ENCODE peak calls at places on chromosomes 13 and 19, in ten cellular contexts. One of them, this sample, is unnamed.

GRCh38 chr19:5637971-5638370 is 15.1 kb downstream of the SAFB start:
- DNase-seq in left ventricle myocardium inferior: no peak
- DNase-seq in AG04450: no peak
- DNase-seq in activated T-cell treated with anti-CD3 and anti-CD28 coated beads, Interleukin-2, amount 50 U/mL, for 72 hours: no peak
- DNase-seq in GDM1: no peak
- DNase-seq in CD4-positive, alpha-beta T cell: no peak
- DNase-seq in stimulated activated CD4-positive, alpha-beta T cell treated with anti-CD3 and anti-CD28 coated beads, Interleukin-1b, Interleukin-23, amount 100 ng/mL, for 24 hours: no peak
- DNase-seq in RKO: no peak
- DNase-seq in activated CD4-positive, alpha-beta T cell treated with anti-CD3 and anti-CD28 coated beads, Interleukin-2, amount 50 U/mL, for 48 hours: no peak
- DNase-seq in AG10803: peak
- DNase-seq in this sample: no peak

GRCh38 chr13:98657506-98658085 is 80.7 kb upstream of the STK24 start:
- DNase-seq in GDM1: no peak
- DNase-seq in AG10803: peak
- DNase-seq in AG04450: no peak
- DNase-seq in CD4-positive, alpha-beta T cell: no peak
- DNase-seq in activated T-cell treated with anti-CD3 and anti-CD28 coated beads, Interleukin-2, amount 50 U/mL, for 72 hours: no peak
- DNase-seq in activated CD4-positive, alpha-beta T cell treated with anti-CD3 and anti-CD28 coated beads, Interleukin-2, amount 50 U/mL, for 48 hours: no peak
- DNase-seq in RKO: no peak
- DNase-seq in left ventricle myocardium inferior: no peak
- DNase-seq in stimulated activated CD4-positive, alpha-beta T cell treated with anti-CD3 and anti-CD28 coated beads, Interleukin-1b, Interleukin-23, amount 100 ng/mL, for 24 hours: no peak
- DNase-seq in this sample: no peak

GRCh38 chr13:104473936-104474335 is 1407.7 kb upstream of the SLC10A2 start:
- DNase-seq in AG04450: no peak
- DNase-seq in GDM1: no peak
- DNase-seq in activated T-cell treated with anti-CD3 and anti-CD28 coated beads, Interleukin-2, amount 50 U/mL, for 72 hours: no peak
- DNase-seq in left ventricle myocardium inferior: no peak
- DNase-seq in RKO: no peak
- DNase-seq in AG10803: no peak
- DNase-seq in stimulated activated CD4-positive, alpha-beta T cell treated with anti-CD3 and anti-CD28 coated beads, Interleukin-1b, Interleukin-23, amount 100 ng/mL, for 24 hours: no peak
- DNase-seq in activated CD4-positive, alpha-beta T cell treated with anti-CD3 and anti-CD28 coated beads, Interleukin-2, amount 50 U/mL, for 48 hours: no peak
- DNase-seq in CD4-positive, alpha-beta T cell: no peak
- DNase-seq in this sample: no peak

GRCh38 chr19:10911579-10912363 is 16.7 kb downstream of the YIPF2 start:
- DNase-seq in activated CD4-positive, alpha-beta T cell treated with anti-CD3 and anti-CD28 coated beads, Interleukin-2, amount 50 U/mL, for 48 hours: no peak
- DNase-seq in GDM1: no peak
- DNase-seq in AG10803: no peak
- DNase-seq in CD4-positive, alpha-beta T cell: no peak
- DNase-seq in left ventricle myocardium inferior: no peak
- DNase-seq in AG04450: no peak
- DNase-seq in RKO: no peak
- DNase-seq in activated T-cell treated with anti-CD3 and anti-CD28 coated beads, Interleukin-2, amount 50 U/mL, for 72 hours: no peak
- DNase-seq in stimulated activated CD4-positive, alpha-beta T cell treated with anti-CD3 and anti-CD28 coated beads, Interleukin-1b, Interleukin-23, amount 100 ng/mL, for 24 hours: no peak
- DNase-seq in this sample: no peak

GRCh38 chr13:109691689-109692088 is 94.7 kb downstream of the IRS2 start:
- DNase-seq in left ventricle myocardium inferior: no peak
- DNase-seq in activated T-cell treated with anti-CD3 and anti-CD28 coated beads, Interleukin-2, amount 50 U/mL, for 72 hours: no peak
- DNase-seq in stimulated activated CD4-positive, alpha-beta T cell treated with anti-CD3 and anti-CD28 coated beads, Interleukin-1b, Interleukin-23, amount 100 ng/mL, for 24 hours: no peak
- DNase-seq in GDM1: no peak
- DNase-seq in RKO: no peak
- DNase-seq in activated CD4-positive, alpha-beta T cell treated with anti-CD3 and anti-CD28 coated beads, Interleukin-2, amount 50 U/mL, for 48 hours: no peak
- DNase-seq in AG04450: no peak
- DNase-seq in CD4-positive, alpha-beta T cell: no peak
- DNase-seq in AG10803: no peak
- DNase-seq in this sample: no peak

GRCh38 chr19:906480-906879 is 6.5 kb downstream of the R3HDM4 start:
- DNase-seq in AG04450: no peak
- DNase-seq in GDM1: no peak
- DNase-seq in AG10803: no peak
- DNase-seq in CD4-positive, alpha-beta T cell: no peak
- DNase-seq in left ventricle myocardium inferior: no peak
- DNase-seq in activated CD4-positive, alpha-beta T cell treated with anti-CD3 and anti-CD28 coated beads, Interleukin-2, amount 50 U/mL, for 48 hours: no peak
- DNase-seq in activated T-cell treated with anti-CD3 and anti-CD28 coated beads, Interleukin-2, amount 50 U/mL, for 72 hours: no peak
- DNase-seq in stimulated activated CD4-positive, alpha-beta T cell treated with anti-CD3 and anti-CD28 coated beads, Interleukin-1b, Interleukin-23, amount 100 ng/mL, for 24 hours: no peak
- DNase-seq in RKO: no peak
- DNase-seq in this sample: no peak

GRCh38 chr19:47274891-47275865 is 493 bp downstream of the INAFM1 start:
- DNase-seq in GDM1: no peak
- DNase-seq in CD4-positive, alpha-beta T cell: no peak
- DNase-seq in stimulated activated CD4-positive, alpha-beta T cell treated with anti-CD3 and anti-CD28 coated beads, Interleukin-1b, Interleukin-23, amount 100 ng/mL, for 24 hours: no peak
- DNase-seq in RKO: no peak
- DNase-seq in AG10803: peak
- DNase-seq in activated T-cell treated with anti-CD3 and anti-CD28 coated beads, Interleukin-2, amount 50 U/mL, for 72 hours: no peak
- DNase-seq in activated CD4-positive, alpha-beta T cell treated with anti-CD3 and anti-CD28 coated beads, Interleukin-2, amount 50 U/mL, for 48 hours: peak
- DNase-seq in AG04450: no peak
- DNase-seq in left ventricle myocardium inferior: peak
- DNase-seq in this sample: no peak

GRCh38 chr19:37572203-37572602 is 22.4 kb downstream of the ZNF571 start:
- DNase-seq in RKO: peak
- DNase-seq in CD4-positive, alpha-beta T cell: no peak
- DNase-seq in activated T-cell treated with anti-CD3 and anti-CD28 coated beads, Interleukin-2, amount 50 U/mL, for 72 hours: no peak
- DNase-seq in left ventricle myocardium inferior: no peak
- DNase-seq in activated CD4-positive, alpha-beta T cell treated with anti-CD3 and anti-CD28 coated beads, Interleukin-2, amount 50 U/mL, for 48 hours: no peak
- DNase-seq in AG04450: no peak
- DNase-seq in GDM1: no peak
- DNase-seq in stimulated activated CD4-positive, alpha-beta T cell treated with anti-CD3 and anti-CD28 coated beads, Interleukin-1b, Interleukin-23, amount 100 ng/mL, for 24 hours: no peak
- DNase-seq in AG10803: peak
- DNase-seq in this sample: no peak

GRCh38 chr19:14428882-14429416 is 4.2 kb upstream of the PKN1 start:
- DNase-seq in left ventricle myocardium inferior: no peak
- DNase-seq in CD4-positive, alpha-beta T cell: no peak
- DNase-seq in activated CD4-positive, alpha-beta T cell treated with anti-CD3 and anti-CD28 coated beads, Interleukin-2, amount 50 U/mL, for 48 hours: no peak
- DNase-seq in GDM1: no peak
- DNase-seq in AG04450: no peak
- DNase-seq in AG10803: no peak
- DNase-seq in activated T-cell treated with anti-CD3 and anti-CD28 coated beads, Interleukin-2, amount 50 U/mL, for 72 hours: no peak
- DNase-seq in stimulated activated CD4-positive, alpha-beta T cell treated with anti-CD3 and anti-CD28 coated beads, Interleukin-1b, Interleukin-23, amount 100 ng/mL, for 24 hours: no peak
- DNase-seq in RKO: no peak
- DNase-seq in this sample: no peak

GRCh38 chr13:44350775-44351504 is 22.7 kb upstream of the SERP2 start:
- DNase-seq in stimulated activated CD4-positive, alpha-beta T cell treated with anti-CD3 and anti-CD28 coated beads, Interleukin-1b, Interleukin-23, amount 100 ng/mL, for 24 hours: no peak
- DNase-seq in AG10803: no peak
- DNase-seq in CD4-positive, alpha-beta T cell: no peak
- DNase-seq in GDM1: no peak
- DNase-seq in activated CD4-positive, alpha-beta T cell treated with anti-CD3 and anti-CD28 coated beads, Interleukin-2, amount 50 U/mL, for 48 hours: no peak
- DNase-seq in AG04450: no peak
- DNase-seq in left ventricle myocardium inferior: no peak
- DNase-seq in RKO: no peak
- DNase-seq in activated T-cell treated with anti-CD3 and anti-CD28 coated beads, Interleukin-2, amount 50 U/mL, for 72 hours: no peak
- DNase-seq in this sample: no peak

GRCh38 chr19:46608178-46608577 is 7.0 kb downstream of the CALM3 start:
- DNase-seq in activated CD4-positive, alpha-beta T cell treated with anti-CD3 and anti-CD28 coated beads, Interleukin-2, amount 50 U/mL, for 48 hours: no peak
- DNase-seq in CD4-positive, alpha-beta T cell: no peak
- DNase-seq in AG04450: no peak
- DNase-seq in GDM1: no peak
- DNase-seq in AG10803: no peak
- DNase-seq in RKO: no peak
- DNase-seq in activated T-cell treated with anti-CD3 and anti-CD28 coated beads, Interleukin-2, amount 50 U/mL, for 72 hours: no peak
- DNase-seq in left ventricle myocardium inferior: no peak
- DNase-seq in stimulated activated CD4-positive, alpha-beta T cell treated with anti-CD3 and anti-CD28 coated beads, Interleukin-1b, Interleukin-23, amount 100 ng/mL, for 24 hours: no peak
- DNase-seq in this sample: no peak

GRCh38 chr13:27160657-27161174 is 10.9 kb downstream of the USP12 start:
- DNase-seq in activated CD4-positive, alpha-beta T cell treated with anti-CD3 and anti-CD28 coated beads, Interleukin-2, amount 50 U/mL, for 48 hours: no peak
- DNase-seq in RKO: no peak
- DNase-seq in CD4-positive, alpha-beta T cell: no peak
- DNase-seq in AG10803: no peak
- DNase-seq in AG04450: no peak
- DNase-seq in left ventricle myocardium inferior: no peak
- DNase-seq in activated T-cell treated with anti-CD3 and anti-CD28 coated beads, Interleukin-2, amount 50 U/mL, for 72 hours: no peak
- DNase-seq in stimulated activated CD4-positive, alpha-beta T cell treated with anti-CD3 and anti-CD28 coated beads, Interleukin-1b, Interleukin-23, amount 100 ng/mL, for 24 hours: no peak
- DNase-seq in GDM1: no peak
- DNase-seq in this sample: no peak

GRCh38 chr19:48283908-48284307 is 14.0 kb downstream of the ZNF114 start:
- DNase-seq in CD4-positive, alpha-beta T cell: no peak
- DNase-seq in RKO: peak
- DNase-seq in stimulated activated CD4-positive, alpha-beta T cell treated with anti-CD3 and anti-CD28 coated beads, Interleukin-1b, Interleukin-23, amount 100 ng/mL, for 24 hours: no peak
- DNase-seq in left ventricle myocardium inferior: no peak
- DNase-seq in activated T-cell treated with anti-CD3 and anti-CD28 coated beads, Interleukin-2, amount 50 U/mL, for 72 hours: no peak
- DNase-seq in AG04450: peak
- DNase-seq in GDM1: no peak
- DNase-seq in AG10803: peak
- DNase-seq in activated CD4-positive, alpha-beta T cell treated with anti-CD3 and anti-CD28 coated beads, Interleukin-2, amount 50 U/mL, for 48 hours: no peak
- DNase-seq in this sample: no peak

GRCh38 chr13:44401577-44401976 is 28.0 kb downstream of the SERP2 start:
- DNase-seq in stimulated activated CD4-positive, alpha-beta T cell treated with anti-CD3 and anti-CD28 coated beads, Interleukin-1b, Interleukin-23, amount 100 ng/mL, for 24 hours: no peak
- DNase-seq in activated CD4-positive, alpha-beta T cell treated with anti-CD3 and anti-CD28 coated beads, Interleukin-2, amount 50 U/mL, for 48 hours: no peak
- DNase-seq in RKO: no peak
- DNase-seq in AG10803: no peak
- DNase-seq in CD4-positive, alpha-beta T cell: no peak
- DNase-seq in activated T-cell treated with anti-CD3 and anti-CD28 coated beads, Interleukin-2, amount 50 U/mL, for 72 hours: no peak
- DNase-seq in left ventricle myocardium inferior: no peak
- DNase-seq in GDM1: no peak
- DNase-seq in AG04450: no peak
- DNase-seq in this sample: no peak